ENCODE peak calls at places on chromosome 18, in five cellular contexts. D is A549, U is ovary, Y is tibial nerve, A is stomach. F is an unnamed sample.

GRCh38 chr18:8673276-8674209 is 31.8 kb upstream of the MTCL1 start:
- DNase-seq in D (peak; percentile 44), U (no peak), Y (no peak), A (no peak), F (no peak)

GRCh38 chr18:25650201-25650941 is 298.4 kb upstream of the ZNF521 start:
- DNase-seq in D (no peak), U (no peak), Y (no peak), A (no peak), F (no peak)

GRCh38 chr18:46630160-46630559 is 26.9 kb downstream of the LOXHD1 start:
- DNase-seq in D (no peak), U (no peak), Y (no peak), A (no peak), F (no peak)

GRCh38 chr18:47316924-47317323 is 65.5 kb upstream of the SKOR2 start:
- DNase-seq in D (no peak), U (no peak), Y (no peak), A (no peak), F (no peak)

GRCh38 chr18:6015364-6015763 is 120.0 kb upstream of the TMEM200C start:
- DNase-seq in D (no peak), U (no peak), Y (no peak), A (no peak), F (no peak)

GRCh38 chr18:49648811-49649210 is 87.0 kb downstream of the LIPG start:
- DNase-seq in D (no peak), U (no peak), Y (no peak), A (no peak), F (no peak)

GRCh38 chr18:50875966-50876536 is 2.9 kb upstream of the ME2 start:
- DNase-seq in D (no peak), U (no peak), Y (no peak), A (no peak), F (no peak)

GRCh38 chr18:55031164-55031563 is 71.9 kb upstream of the CCDC68 start:
- DNase-seq in D (no peak), U (no peak), Y (no peak), A (no peak), F (no peak)

GRCh38 chr18:41265047-41265446 is 690.0 kb upstream of the PIK3C3 start:
- DNase-seq in D (no peak), U (no peak), Y (no peak), A (no peak), F (no peak)

GRCh38 chr18:31774960-31775359 is 14.3 kb upstream of the SLC25A52 start:
- DNase-seq in D (no peak), U (no peak), Y (no peak), A (no peak), F (no peak)

GRCh38 chr18:50662177-50662576 is 102.3 kb downstream of the MAPK4 start:
- DNase-seq in D (peak; percentile 36), U (no peak), Y (no peak), A (no peak), F (no peak)

GRCh38 chr18:9627642-9628041 is 13.3 kb upstream of the PPP4R1 start:
- DNase-seq in D (no peak), U (no peak), Y (no peak), A (no peak), F (no peak)

GRCh38 chr18:63523660-63524059 is 18.5 kb upstream of the SERPINB12 start:
- DNase-seq in D (no peak), U (no peak), Y (no peak), A (no peak), F (no peak)

GRCh38 chr18:68244786-68245185 is 470.1 kb downstream of the TMX3 start:
- DNase-seq in D (no peak), U (no peak), Y (no peak), A (no peak), F (no peak)

DNA sequence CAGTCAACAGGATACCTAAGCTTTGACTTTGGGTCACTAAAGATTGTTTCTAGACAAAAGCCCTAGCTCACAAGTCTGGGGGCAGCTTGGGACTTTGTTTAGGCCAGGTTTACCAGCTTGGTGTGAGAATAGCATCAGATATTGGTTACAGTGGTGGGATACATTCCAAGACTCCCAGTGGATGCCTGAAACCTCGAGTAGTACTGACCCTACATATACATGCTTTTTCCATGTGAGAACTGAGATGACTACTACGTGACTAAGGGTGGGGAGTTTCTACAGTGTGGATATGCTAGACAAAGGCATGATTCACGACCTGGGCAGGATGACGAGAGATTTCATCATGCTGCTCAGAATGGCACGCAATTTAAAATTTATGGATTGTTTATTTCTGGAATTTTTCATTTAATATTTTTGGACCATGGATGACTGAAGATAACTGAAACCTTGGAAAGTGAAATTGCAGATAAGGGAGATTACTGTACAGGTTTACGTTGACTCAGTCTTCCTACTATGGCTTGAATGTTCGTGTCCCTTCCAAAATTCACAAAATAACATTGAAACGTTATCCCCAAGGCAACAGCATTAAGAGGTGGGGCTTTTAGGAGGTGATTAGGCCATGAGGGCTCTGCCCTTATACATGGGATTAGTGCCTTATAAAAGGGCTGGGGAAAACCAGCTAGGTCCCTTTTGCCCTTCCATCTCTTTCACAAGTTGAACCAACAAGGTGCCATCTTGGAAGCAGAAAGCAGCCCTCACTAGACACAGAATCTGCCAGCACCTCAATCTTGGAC is 50.2 kb upstream of the CTAGE1 start:
- DNase-seq in D (peak; percentile 88), U (no peak), Y (no peak), A (no peak), F (no peak)
- TF ChIP-seq EP300 in D (peak; percentile 69), U (no peak), Y (no peak), A (no peak), F (no peak)

GRCh38 chr18:28712172-28712571 is 535.2 kb upstream of the CDH2 start:
- DNase-seq in D (no peak), U (no peak), Y (no peak), A (no peak), F (no peak)

GRCh38 chr18:28711096-28711495 is 534.2 kb upstream of the CDH2 start:
- DNase-seq in D (no peak), U (no peak), Y (no peak), A (no peak), F (no peak)

DNA sequence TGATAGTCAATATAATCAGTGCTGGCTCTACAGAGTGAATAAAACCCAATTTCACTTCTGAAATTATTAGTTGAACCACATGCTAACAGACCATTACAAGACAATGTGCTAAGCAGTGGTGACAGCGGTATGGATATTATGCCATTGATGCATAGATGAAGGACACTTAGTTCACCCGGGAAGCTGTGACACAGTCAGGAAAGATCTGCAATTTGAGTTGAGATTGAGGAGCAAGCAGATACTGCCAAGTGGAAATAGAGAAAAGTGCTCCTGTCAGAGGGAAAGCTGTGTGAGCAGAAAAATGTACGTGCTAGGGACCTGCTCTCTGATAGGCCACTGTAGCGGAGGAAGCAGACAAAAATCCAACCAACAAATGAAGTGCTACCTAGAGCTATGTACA is 529.5 kb upstream of the CDH2 start:
- DNase-seq in D (no peak), U (no peak), Y (no peak), A (no peak), F (no peak)
- H3K4me3 ChIP-seq in D (no peak overlapping the region), U (no peak overlapping the region), Y (no peak overlapping the region), A (no peak overlapping the region), F (no peak overlapping the region)

GRCh38 chr18:79951545-79952456 is at the start of gene SLC66A2:
- DNase-seq in D (peak; percentile 66), U (peak; percentile 97), Y (peak; percentile 84), A (peak; percentile 94), F (peak; percentile 94)
- TF ChIP-seq CTCF in D (no peak), U (no peak), Y (no peak), A (no peak), F (no peak)

GRCh38 chr18:11927497-11927896 is 19.4 kb upstream of the MPPE1 start:
- DNase-seq in D (no peak), U (no peak), Y (no peak), A (no peak), F (no peak)

GRCh38 chr18:11923454-11923853 is 15.3 kb upstream of the MPPE1 start:
- DNase-seq in D (no peak), U (no peak), Y (no peak), A (no peak), F (no peak)

GRCh38 chr18:11925800-11926481 is 17.8 kb upstream of the MPPE1 start:
- DNase-seq in D (no peak), U (no peak), Y (no peak), A (no peak), F (no peak)
- TF ChIP-seq EP300 in D (no peak), U (no peak), Y (no peak), A (no peak), F (no peak)